ENCODE peak calls at places on chromosomes 11 and 22, in seven cellular contexts. P is right lobe of liver, L is Peyer's patch, W is heart left ventricle, K is A549, I is stomach, F is thyroid gland. B is an unnamed sample.

GRCh38 chr11:3971756-3972404 is 116.4 kb downstream of the STIM1 start:
- DNase-seq in P (no peak), L (no peak), W (no peak), K (peak; percentile 26), I (no peak), F (no peak), B (no peak)

GRCh38 chr11:65779919-65780769 is 632 bp downstream of the AP5B1 start:
- DNase-seq in P (peak; percentile 86), L (peak; percentile 69), W (peak; percentile 72), K (peak; percentile 88), I (peak; percentile 86), F (peak; percentile 85), B (peak; percentile 75)

GRCh38 chr11:128171496-128171895 is 415.9 kb downstream of the ETS1 start:
- DNase-seq in P (no peak), L (no peak), W (no peak), K (no peak), I (no peak), F (no peak), B (no peak)

GRCh38 chr22:42217019-42217751 is 53.3 kb downstream of the TCF20 start:
- DNase-seq in P (no peak), L (no peak), W (no peak), K (peak; percentile 1), I (no peak), F (no peak), B (no peak)

GRCh38 chr11:128290106-128290840 is 297.1 kb downstream of the ETS1 start:
- DNase-seq in P (no peak), L (peak; percentile 78), W (peak; percentile 55), K (peak; percentile 59), I (peak; percentile 61), F (peak; percentile 83), B (peak; percentile 74)

GRCh38 chr11:83299681-83300080 is 13.5 kb upstream of the CCDC90B start:
- DNase-seq in P (no peak), L (no peak), W (no peak), K (no peak), I (no peak), F (no peak), B (no peak)

GRCh38 chr11:74570266-74571061 is 21.9 kb upstream of the POLD3 start:
- DNase-seq in P (no peak), L (no peak), W (peak; percentile 32), K (peak; percentile 70), I (peak; percentile 56), F (peak; percentile 56), B (peak; percentile 53)

GRCh38 chr11:13333456-13333957 is 55.9 kb downstream of the BMAL1 start:
- DNase-seq in P (no peak), L (no peak), W (no peak), K (peak; percentile 54), I (peak; percentile 54), F (peak; percentile 45), B (no peak)

GRCh38 chr11:64845125-64845735 is 777 bp upstream of the CDC42BPG start:
- DNase-seq in P (no peak), L (no peak), W (no peak), K (no peak), I (no peak), F (no peak), B (no peak)

GRCh38 chr11:70326365-70326803 is 55.9 kb downstream of the PPFIA1 start:
- DNase-seq in P (no peak), L (peak; percentile 12), W (no peak), K (no peak), I (peak; percentile 24), F (peak; percentile 57), B (peak; percentile 66)

GRCh38 chr11:97722065-97722464 is 1298.7 kb upstream of the CNTN5 start:
- DNase-seq in P (no peak), L (no peak), W (peak; percentile 67), K (peak; percentile 1), I (no peak), F (no peak), B (no peak)

GRCh38 chr22:24391836-24392217 is 35.6 kb upstream of the ADORA2A start:
- DNase-seq in P (no peak), L (no peak), W (peak; percentile 20), K (no peak), I (no peak), F (no peak), B (no peak)

GRCh38 chr11:64766881-64767280 is 7.1 kb upstream of the PYGM start:
- DNase-seq in P (no peak), L (no peak), W (no peak), K (no peak), I (no peak), F (no peak), B (peak; percentile 20)

GRCh38 chr22:43066844-43067385 is 22.3 kb downstream of the TTLL1 start:
- DNase-seq in P (no peak), L (no peak), W (no peak), K (no peak), I (no peak), F (no peak), B (no peak)

GRCh38 chr11:40732107-40732506 is 727.3 kb downstream of the LRRC4C start:
- DNase-seq in P (no peak), L (no peak), W (no peak), K (no peak), I (no peak), F (no peak), B (no peak)

GRCh38 chr11:61281581-61282250 is 13.4 kb downstream of the VWCE start:
- DNase-seq in P (no peak), L (no peak), W (no peak), K (peak; percentile 67), I (peak; percentile 66), F (peak; percentile 10), B (peak; percentile 58)

DNA sequence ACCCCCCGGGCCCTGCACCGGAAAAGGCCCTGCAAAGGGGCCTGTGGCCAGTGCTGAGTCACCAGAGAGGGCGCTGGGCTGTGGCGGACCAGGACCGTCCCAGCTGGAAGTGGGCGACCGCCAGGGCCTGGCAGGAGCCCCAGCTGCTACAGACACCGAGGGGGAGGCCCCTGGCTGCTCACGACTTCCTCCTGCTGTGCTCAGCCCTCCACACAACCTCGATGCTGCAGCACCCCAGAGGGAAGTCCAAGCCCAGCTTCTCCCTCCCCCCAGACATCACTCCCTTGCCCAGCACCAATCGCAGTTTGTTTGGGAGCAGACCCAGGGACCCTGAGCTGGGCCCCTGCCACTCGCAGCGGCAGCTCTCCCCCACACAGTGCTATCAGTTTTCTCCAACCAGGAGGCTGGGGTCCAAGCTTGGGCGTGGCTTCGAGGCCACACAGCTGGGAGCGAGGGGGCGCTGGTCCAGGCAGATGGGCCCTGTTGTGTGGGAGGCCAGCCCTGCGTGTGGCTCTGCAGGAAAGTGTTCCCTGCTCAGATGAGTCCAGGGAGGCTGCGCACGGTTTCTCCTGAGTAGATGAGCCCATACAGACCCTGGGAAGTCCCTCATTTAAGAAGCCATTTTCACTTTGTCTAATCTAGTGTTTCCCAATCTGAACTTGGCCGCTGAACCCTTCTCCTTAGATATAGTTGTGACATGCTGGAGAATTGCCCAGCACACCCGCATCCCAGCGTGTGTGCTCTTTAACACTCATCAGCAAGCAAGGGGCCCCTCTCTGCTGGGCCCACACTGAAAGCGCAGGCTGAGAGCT is 5.6 kb upstream of the SH3BP1 start:
- DNase-seq in P (peak; percentile 88), L (peak; percentile 86), W (peak; percentile 92), K (no peak), I (peak; percentile 86), F (peak; percentile 84), B (peak; percentile 69)
- H3K4me1 ChIP-seq in P (peaks cover 9% of the 10 kb centered on the region), L (peaks cover 48% of the 10 kb centered on the region), W (peaks cover 38% of the 10 kb centered on the region), K (peaks cover under 1% of the 10 kb centered on the region), I (peaks cover 42% of the 10 kb centered on the region), F (no peaks in the 10 kb centered on the region), B (peaks cover 18% of the 10 kb centered on the region)

GRCh38 chr22:30413001-30413400 is 12.6 kb upstream of the MTFP1 start:
- DNase-seq in P (no peak), L (no peak), W (no peak), K (no peak), I (no peak), F (no peak), B (no peak)
- TF ChIP-seq POLR2A in P (no peak), L (no peak), W (no peak), K (no peak), I (no peak), F (no peak), B (no peak)

GRCh38 chr11:47552581-47553416 is at the start of gene CELF1:
- DNase-seq in P (peak; percentile 95), L (peak; percentile 90), W (peak; percentile 93), K (peak; percentile 90), I (peak; percentile 92), F (peak; percentile 92), B (peak; percentile 92)
- H3K4me1 ChIP-seq in P (no peaks in the 10 kb centered on the region), L (peaks cover 4% of the 10 kb centered on the region), W (peaks cover 41% of the 10 kb centered on the region), K (peaks cover 35% of the 10 kb centered on the region), I (peaks cover 15% of the 10 kb centered on the region), F (peaks cover 21% of the 10 kb centered on the region), B (peaks cover 23% of the 10 kb centered on the region)

GRCh38 chr22:49852898-49853894 is at the start of gene ZBED4:
- DNase-seq in P (peak; percentile 99), L (peak; percentile 95), W (peak; percentile 98), K (peak; percentile 94), I (peak; percentile 99), F (peak; percentile 98), B (peak; percentile 97)
- TF ChIP-seq POLR2A in P (peak; percentile 90), L (peak; percentile 90), W (peak; percentile 88), K (peak; percentile 81), I (no peak), F (no peak), B (peak; percentile 60)